ENCODE peak calls at places on chromosome X, in eight cellular contexts. X, M, H, Y, O, V, G and K are unnamed samples.
A peak's percentile ranks its signal among the peaks of the same experiment; 100 is the strongest.

GRCh38 chrX:19772306-19772705 is 115.1 kb downstream of the SH3KBP1 start:
- DNase-seq in X (no peak), M (no peak), H (no peak), Y (no peak), O (peak; percentile 38), V (no peak), G (no peak), K (no peak)

GRCh38 chrX:48919947-48920712 is 1.3 kb upstream of the PIM2 start:
- DNase-seq in X (no peak), M (peak; percentile 26), H (no peak), Y (no peak), O (no peak), V (no peak), G (no peak), K (no peak)

GRCh38 chrX:123171781-123172180 is 12.3 kb upstream of the GRIA3 start:
- DNase-seq in X (no peak), M (no peak), H (no peak), Y (no peak), O (no peak), V (no peak), G (no peak), K (no peak)

GRCh38 chrX:17564689-17565409 is 172.4 kb upstream of the SCML1 start:
- DNase-seq in X (peak; percentile 73), M (no peak), H (no peak), Y (no peak), O (no peak), V (no peak), G (peak; percentile 65), K (peak; percentile 3)

GRCh38 chrX:134246282-134246681 is 9.3 kb downstream of the CCDC160 start:
- DNase-seq in X (no peak), M (no peak), H (no peak), Y (peak; percentile 13), O (no peak), V (no peak), G (no peak), K (no peak)

GRCh38 chrX:8018916-8019315 is 91.7 kb upstream of the PNPLA4 start:
- DNase-seq in X (no peak), M (no peak), H (no peak), Y (no peak), O (no peak), V (no peak), G (no peak), K (no peak)

GRCh38 chrX:41923925-41924693 is 755 bp upstream of the CASK start:
- DNase-seq in X (peak; percentile 25), M (no peak), H (no peak), Y (peak; percentile 51), O (peak; percentile 26), V (peak; percentile 51), G (no peak), K (no peak)

GRCh38 chrX:2484721-2485459 is 15.9 kb downstream of the DHRSX start:
- DNase-seq in X (no peak), M (no peak), H (peak; percentile 66), Y (peak; percentile 53), O (peak; percentile 54), V (no peak), G (peak; percentile 73), K (no peak)

GRCh38 chrX:53356186-53356585 is 66.3 kb downstream of the SMC1A start:
- DNase-seq in X (no peak), M (peak; percentile 78), H (no peak), Y (peak; percentile 63), O (no peak), V (no peak), G (no peak), K (peak; percentile 2)

GRCh38 chrX:19214248-19214787 is 92.0 kb upstream of the ADGRG2 start:
- DNase-seq in X (no peak), M (no peak), H (no peak), Y (no peak), O (no peak), V (no peak), G (no peak), K (no peak)

GRCh38 chrX:41526925-41527324 is 79.8 kb downstream of the NYX start:
- DNase-seq in X (no peak), M (no peak), H (no peak), Y (no peak), O (peak; percentile 65), V (no peak), G (no peak), K (peak; percentile 2)

GRCh38 chrX:136159615-136160025 is 12.3 kb downstream of the FHL1 start:
- DNase-seq in X (no peak), M (no peak), H (no peak), Y (no peak), O (no peak), V (no peak), G (peak; percentile 70), K (no peak)

GRCh38 chrX:78747471-78747870 is at the start of gene LPAR4:
- DNase-seq in X (no peak), M (no peak), H (no peak), Y (peak; percentile 13), O (no peak), V (no peak), G (no peak), K (no peak)

GRCh38 chrX:32873786-32874185 is 337.6 kb downstream of the DMD start:
- DNase-seq in X (no peak), M (no peak), H (no peak), Y (no peak), O (no peak), V (no peak), G (no peak), K (no peak)

GRCh38 chrX:21382715-21383114 is 8.5 kb downstream of the CNKSR2 start:
- DNase-seq in X (no peak), M (no peak), H (no peak), Y (no peak), O (no peak), V (no peak), G (no peak), K (no peak)

GRCh38 chrX:68758671-68759070 is 70.2 kb upstream of the EFNB1 start:
- DNase-seq in X (no peak), M (no peak), H (no peak), Y (no peak), O (no peak), V (no peak), G (no peak), K (no peak)

GRCh38 chrX:138756234-138756633 is 44.7 kb upstream of the FGF13 start:
- DNase-seq in X (peak; percentile 78), M (no peak), H (peak; percentile 24), Y (peak; percentile 56), O (no peak), V (no peak), G (no peak), K (no peak)

GRCh38 chrX:131841496-131842410 is 181.3 kb upstream of the STK26 start:
- DNase-seq in X (peak; percentile 12), M (peak; percentile 68), H (no peak), Y (peak; percentile 32), O (peak; percentile 38), V (peak; percentile 17), G (no peak), K (peak; percentile 12)

GRCh38 chrX:107574054-107574683 is 54.1 kb upstream of the PRPS1 start:
- DNase-seq in X (no peak), M (no peak), H (no peak), Y (no peak), O (peak; percentile 85), V (no peak), G (no peak), K (no peak)

GRCh38 chrX:74351760-74352159 is 47.8 kb downstream of the ZCCHC13 start:
- DNase-seq in X (no peak), M (no peak), H (no peak), Y (no peak), O (peak; percentile 13), V (no peak), G (no peak), K (no peak)

GRCh38 chrX:37434362-37434761 is 85.2 kb downstream of the PRRG1 start:
- DNase-seq in X (no peak), M (no peak), H (no peak), Y (no peak), O (no peak), V (no peak), G (no peak), K (no peak)

GRCh38 chrX:109049416-109049815 is 313.1 kb upstream of the IRS4 start:
- DNase-seq in X (no peak), M (no peak), H (no peak), Y (no peak), O (no peak), V (no peak), G (no peak), K (no peak)

DNA sequence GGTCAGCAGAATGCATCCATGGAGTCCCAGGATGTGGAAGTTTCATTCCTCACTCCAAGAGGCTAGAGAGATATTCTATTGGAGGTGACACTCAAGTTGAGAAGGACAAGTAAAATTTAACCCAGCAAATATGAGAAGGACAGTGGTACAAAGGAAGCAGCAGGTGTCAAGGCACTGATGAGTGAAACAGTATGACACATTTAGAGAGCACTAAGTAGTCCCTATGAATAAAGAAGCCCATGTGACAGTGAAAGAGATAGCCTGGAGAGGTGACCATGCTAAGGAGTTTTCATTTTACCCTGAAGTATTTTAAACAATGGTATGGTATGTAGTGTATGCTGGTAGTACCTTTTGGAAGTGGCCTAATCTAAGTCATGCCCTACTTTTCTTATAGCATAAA is 9.2 kb downstream of the BMX start:
- DNase-seq in X (no peak), M (no peak), H (no peak), Y (no peak), O (no peak), V (no peak), G (no peak), K (no peak)
- TF ChIP-seq POLR2A in X (no peak), M (no peak), H (no peak), Y (no peak), O (no peak), V (no peak), G (no peak), K (no peak)

GRCh38 chrX:154444001-154444754 is at the start of gene FAM50A:
- DNase-seq in X (peak; percentile 80), M (peak; percentile 86), H (peak; percentile 79), Y (peak; percentile 82), O (peak; percentile 42), V (peak; percentile 86), G (peak; percentile 91), K (peak; percentile 47)
- TF ChIP-seq POLR2A in X (peak; percentile 85), M (no peak), H (peak; percentile 50), Y (no peak), O (no peak), V (no peak), G (no peak), K (peak; percentile 28)

DNA sequence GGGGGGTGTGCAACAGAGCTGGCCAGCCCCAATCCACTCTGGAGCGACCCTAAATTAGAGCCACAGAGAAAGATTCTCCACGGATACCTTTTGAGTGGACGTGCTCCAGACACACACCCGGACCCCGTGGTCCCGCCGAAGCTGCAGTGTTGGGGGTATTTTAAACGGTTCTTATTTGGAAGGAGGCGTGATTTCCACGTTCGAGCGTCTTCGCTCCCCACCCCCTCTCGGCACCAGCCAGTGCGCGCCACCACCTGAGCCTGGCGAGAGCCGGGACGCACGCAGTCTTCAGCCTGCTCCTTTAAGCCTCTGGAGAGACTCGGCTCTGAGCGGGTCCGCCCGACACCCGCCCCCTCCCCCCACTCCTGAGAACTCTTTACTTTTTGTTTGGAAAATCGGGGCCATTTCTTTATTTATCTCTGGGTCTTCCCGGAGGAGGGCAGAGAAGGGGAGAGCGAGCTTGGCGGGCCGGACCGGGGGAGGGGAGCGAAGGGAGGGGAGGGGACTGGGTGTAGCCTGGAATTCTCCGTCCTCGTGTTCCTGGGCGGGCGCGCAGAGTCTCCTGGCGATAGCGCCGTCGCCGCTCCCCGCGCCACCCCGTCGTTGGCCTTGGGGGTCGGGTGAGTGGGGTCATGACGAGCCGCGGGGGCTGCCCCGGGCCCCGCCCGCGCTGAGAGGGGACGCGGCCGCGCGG is 660 bp upstream of the PTCHD1 start:
- DNase-seq in X (peak; percentile 19), M (no peak), H (no peak), Y (peak; percentile 20), O (no peak), V (peak; percentile 17), G (peak; percentile 71), K (no peak)
- TF ChIP-seq POLR2A in X (no peak), M (no peak), H (no peak), Y (no peak), O (no peak), V (no peak), G (no peak), K (no peak)

GRCh38 chrX:119685225-119686066 is 7.5 kb downstream of the SEPTIN6 start:
- DNase-seq in X (peak; percentile 8), M (no peak), H (no peak), Y (no peak), O (no peak), V (no peak), G (peak; percentile 73), K (no peak)
- TF ChIP-seq POLR2A in X (no peak), M (peak; percentile 57), H (no peak), Y (no peak), O (no peak), V (no peak), G (no peak), K (no peak)